ENCODE peak calls at places on chromosomes 3 and 15, in seven cellular contexts. H is mucosa of descending colon, J is heart right ventricle, F is NB4, Z is fibroblast of lung, A is GM06990, O is left ventricle myocardium inferior. V is an unnamed sample.

GRCh38 chr15:68633181-68634121 is 54.7 kb downstream of the CORO2B start:
- DNase-seq in H (no peak), J (no peak), F (no peak), Z (no peak), A (no peak), O (no peak), V (no peak)

GRCh38 chr15:75721923-75722870 is 9.5 kb upstream of the CSPG4 start:
- DNase-seq in H (peak), J (no peak), F (no peak), Z (no peak), A (no peak), O (peak), V (no peak)

GRCh38 chr15:62068071-62068786 is 1.5 kb downstream of the C2CD4A start:
- DNase-seq in H (peak), J (peak), F (peak), Z (peak), A (peak), O (peak), V (peak)

GRCh38 chr3:124569761-124570160 is 160.5 kb upstream of the UMPS start:
- DNase-seq in H (no peak), J (peak), F (no peak), Z (no peak), A (no peak), O (peak), V (no peak)

GRCh38 chr15:38072507-38073277 is 138.3 kb downstream of the TMCO5A start:
- DNase-seq in H (peak), J (peak), F (peak), Z (peak), A (peak), O (peak), V (peak)

GRCh38 chr3:186340211-186340610 is 21.8 kb downstream of the DGKG start:
- DNase-seq in H (no peak), J (no peak), F (no peak), Z (peak), A (no peak), O (no peak), V (no peak)

GRCh38 chr15:39979606-39980005 is 45.7 kb downstream of the EIF2AK4 start:
- DNase-seq in H (no peak), J (no peak), F (no peak), Z (no peak), A (no peak), O (no peak), V (peak)

GRCh38 chr3:163490119-163490518 is 1588.2 kb downstream of the SI start:
- DNase-seq in H (no peak), J (no peak), F (peak), Z (peak), A (no peak), O (no peak), V (peak)

GRCh38 chr3:160641675-160642330 is 35.2 kb upstream of the ARL14 start:
- DNase-seq in H (no peak), J (no peak), F (no peak), Z (peak), A (no peak), O (no peak), V (no peak)

GRCh38 chr3:124034016-124034808 is 42.3 kb upstream of the ROPN1 start:
- DNase-seq in H (peak), J (peak), F (no peak), Z (peak), A (peak), O (peak), V (no peak)

GRCh38 chr3:113927556-113927955 is 20.3 kb upstream of the ZDHHC23 start:
- DNase-seq in H (no peak), J (no peak), F (peak), Z (no peak), A (no peak), O (no peak), V (no peak)

GRCh38 chr15:100002787-100003536 is 269.7 kb upstream of the LYSMD4 start:
- DNase-seq in H (no peak), J (no peak), F (no peak), Z (no peak), A (no peak), O (no peak), V (no peak)

GRCh38 chr3:71207632-71208031 is 375.9 kb downstream of the FOXP1 start:
- DNase-seq in H (no peak), J (no peak), F (no peak), Z (no peak), A (no peak), O (no peak), V (no peak)
- H3K4me3 ChIP-seq in H (no peak), J (no peak), F (no peak), Z (no peak), A (no peak), O (no peak), V (no peak)

GRCh38 chr3:153829596-153830170 is 291.5 kb upstream of the ARHGEF26 start:
- DNase-seq in H (no peak), J (no peak), F (no peak), Z (peak), A (no peak), O (no peak), V (no peak)
- H3K4me3 ChIP-seq in H (no peak), J (no peak), F (no peak), Z (no peak), A (no peak), O (no peak), V (no peak)

GRCh38 chr15:71295242-71296031 is 180.2 kb downstream of the THSD4 start:
- DNase-seq in H (no peak), J (no peak), F (peak), Z (peak), A (no peak), O (no peak), V (no peak)
- H3K4me3 ChIP-seq in H (no peak), J (no peak), F (no peak), Z (no peak), A (no peak), O (no peak), V (no peak)

GRCh38 chr3:49131576-49131975 is 1.3 kb downstream of the LAMB2 start:
- DNase-seq in H (no peak), J (no peak), F (no peak), Z (no peak), A (no peak), O (no peak), V (no peak)
- H3K4me3 ChIP-seq in H (no peak), J (peak), F (no peak), Z (peak), A (no peak), O (peak), V (no peak)

DNA sequence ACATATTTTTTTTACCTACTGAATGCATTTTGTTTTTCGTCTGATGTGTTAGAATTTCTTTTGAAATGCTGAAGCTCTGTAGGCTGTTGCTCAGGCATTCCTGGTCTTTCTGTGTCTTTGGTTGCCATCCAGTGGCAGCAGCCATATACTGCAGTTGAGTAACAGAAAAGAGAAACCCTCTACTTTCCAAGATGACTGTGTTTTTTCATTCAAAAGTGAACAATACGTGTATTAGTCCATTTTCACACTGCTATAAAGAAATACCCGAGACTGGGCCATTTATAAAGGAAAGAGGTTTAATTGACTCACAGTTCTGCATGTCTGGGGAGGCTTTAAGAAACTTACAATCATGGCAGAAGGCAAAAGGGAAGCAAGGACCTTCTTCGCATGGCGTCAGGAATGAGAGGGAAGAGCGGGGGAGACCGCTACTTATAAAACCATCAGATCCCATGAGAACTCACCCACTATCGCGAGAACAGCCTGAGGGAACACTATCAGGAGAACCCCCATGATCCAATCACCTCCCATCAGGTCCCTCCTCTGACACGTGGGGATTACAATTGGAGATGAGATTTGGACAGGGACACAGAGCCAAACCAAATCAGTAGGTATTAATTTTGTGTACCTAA is 4.7 kb upstream of the GOLGA8B start:
- DNase-seq in H (no peak), J (peak), F (peak), Z (peak), A (no peak), O (no peak), V (peak)
- H3K4me3 ChIP-seq in H (no peak), J (peak), F (no peak), Z (peak), A (peak), O (peak), V (peak)

GRCh38 chr3:188947983-188948657 is 223.7 kb upstream of the TPRG1 start:
- DNase-seq in H (peak), J (peak), F (no peak), Z (peak), A (no peak), O (peak), V (no peak)
- H3K4me3 ChIP-seq in H (no peak), J (peak), F (no peak), Z (peak), A (no peak), O (peak), V (no peak)

GRCh38 chr3:169664034-169664820 is 715 bp upstream of the MECOM start:
- DNase-seq in H (no peak), J (peak), F (no peak), Z (no peak), A (no peak), O (no peak), V (no peak)
- H3K4me3 ChIP-seq in H (no peak), J (peak), F (no peak), Z (peak), A (peak), O (peak), V (peak)

GRCh38 chr3:16589120-16589519 is 16.1 kb downstream of the DAZL start:
- DNase-seq in H (no peak), J (no peak), F (no peak), Z (no peak), A (no peak), O (no peak), V (no peak)
- H3K4me3 ChIP-seq in H (no peak), J (no peak), F (no peak), Z (no peak), A (no peak), O (no peak), V (no peak)

DNA sequence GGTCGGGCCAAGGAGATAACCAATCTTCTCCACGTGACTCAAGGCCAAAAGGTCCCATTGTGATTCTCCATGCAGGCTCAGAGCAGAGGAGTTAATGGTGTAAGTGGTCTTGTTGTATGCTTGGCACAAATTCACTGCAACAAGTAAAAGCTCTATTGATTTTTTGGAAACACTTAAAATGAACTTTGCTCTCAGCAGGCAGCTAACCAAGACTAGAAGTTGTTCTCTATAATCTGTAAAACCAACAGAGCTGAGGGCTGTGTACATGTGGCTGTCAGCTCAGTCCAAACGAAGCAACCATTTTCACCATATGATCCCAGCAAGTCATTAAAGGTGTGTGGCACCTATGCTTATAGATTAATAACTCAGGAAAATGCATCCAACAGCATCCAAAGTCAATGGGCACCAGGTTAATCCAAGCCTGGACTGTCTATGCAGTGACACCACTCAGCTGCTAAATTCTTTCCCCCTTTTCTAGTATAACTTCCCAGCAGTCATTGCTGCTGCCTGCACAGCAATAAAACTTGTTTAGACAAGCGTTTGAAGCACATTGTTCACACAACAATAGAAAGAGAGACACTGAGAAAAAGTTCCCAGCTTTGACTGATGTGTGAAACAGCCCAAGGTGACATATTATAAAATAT is 603.8 kb upstream of the ADAMTS9 start:
- DNase-seq in H (no peak), J (no peak), F (no peak), Z (no peak), A (no peak), O (no peak), V (no peak)
- H3K4me3 ChIP-seq in H (no peak), J (no peak), F (no peak), Z (no peak), A (no peak), O (no peak), V (no peak)